ENCODE peak calls at places on chromosome 1, in seven cellular contexts. V, R, P, G, X, A and U are unnamed samples.

GRCh38 chr1:176942346-176942745 is 222.2 kb downstream of the ASTN1 start:
- DNase-seq in A (no peak), G (no peak), V (no peak), P (no peak), R (no peak), X (no peak), U (no peak)

GRCh38 chr1:209367031-209367813 is 216.3 kb upstream of the CAMK1G start:
- DNase-seq in P (no peak), A (no peak), V (no peak), R (no peak), G (no peak), X (no peak), U (no peak)

GRCh38 chr1:227891223-227891954 is 56.3 kb downstream of the WNT9A start:
- DNase-seq in A (no peak), G (peak; percentile 3), P (no peak), V (no peak), X (no peak), R (no peak), U (peak; percentile 10)

GRCh38 chr1:40383095-40383487 is 9.6 kb downstream of the SMAP2 start:
- DNase-seq in G (no peak), V (no peak), X (no peak), P (no peak), R (no peak), A (no peak), U (no peak)

GRCh38 chr1:234963904-234964702 is 164.5 kb downstream of the TOMM20 start:
- DNase-seq in G (no peak), X (no peak), P (no peak), A (no peak), R (no peak), V (no peak), U (no peak)

GRCh38 chr1:43431676-43432075 is 22.1 kb downstream of the HYI start:
- DNase-seq in P (no peak), G (no peak), V (peak; percentile 49), X (no peak), A (no peak), R (no peak), U (no peak)

GRCh38 chr1:207941664-207942063 is 30.7 kb upstream of the CD34 start:
- DNase-seq in G (peak; percentile 46), P (no peak), V (peak; percentile 92), R (peak; percentile 67), X (no peak), A (peak; percentile 80), U (peak; percentile 87)

GRCh38 chr1:204410764-204411450 is 710 bp downstream of the PPP1R15B start:
- DNase-seq in P (peak; percentile 66), A (peak; percentile 35), G (peak; percentile 62), X (peak; percentile 27), R (peak; percentile 67), V (peak; percentile 86), U (peak; percentile 53)

GRCh38 chr1:181166377-181167196 is 78.1 kb downstream of the IER5 start:
- DNase-seq in R (peak; percentile 83), V (no peak), X (peak; percentile 67), A (peak; percentile 81), G (peak; percentile 74), P (peak; percentile 84), U (no peak)

GRCh38 chr1:105793541-105794146 is 1262.8 kb upstream of the PRMT6 start:
- DNase-seq in G (peak; percentile 27), X (peak; percentile 7), P (peak; percentile 54), V (no peak), A (no peak), R (peak; percentile 36), U (no peak)

GRCh38 chr1:78490861-78491310 is at the start of gene PTGFR:
- DNase-seq in P (no peak), X (peak; percentile 41), A (peak; percentile 55), V (peak; percentile 69), R (peak; percentile 44), G (no peak), U (no peak)
- TF ChIP-seq POLR2A in P (no peak), X (peak; percentile 71), A (peak; percentile 35), V (no peak), R (no peak), G (no peak), U (no peak)

GRCh38 chr1:159951551-159951950 is 2.5 kb downstream of the SLAMF9 start:
- DNase-seq in G (no peak), A (no peak), P (no peak), X (no peak), V (no peak), R (no peak), U (no peak)
- TF ChIP-seq POLR2A in G (no peak), A (no peak), P (no peak), X (no peak), V (no peak), R (no peak), U (no peak)

GRCh38 chr1:214720561-214720960 is 117.6 kb downstream of the CENPF start:
- DNase-seq in V (no peak), X (no peak), P (no peak), A (no peak), G (no peak), R (no peak), U (no peak)

GRCh38 chr1:214715126-214715525 is 112.1 kb downstream of the CENPF start:
- DNase-seq in V (no peak), P (no peak), G (no peak), R (no peak), X (no peak), A (no peak), U (no peak)

GRCh38 chr1:214717323-214717722 is 114.3 kb downstream of the CENPF start:
- DNase-seq in P (no peak), G (no peak), V (no peak), X (no peak), R (no peak), A (no peak), U (no peak)

GRCh38 chr1:214719207-214719606 is 116.2 kb downstream of the CENPF start:
- DNase-seq in X (no peak), P (no peak), A (no peak), R (no peak), V (no peak), G (no peak), U (no peak)

GRCh38 chr1:214718724-214719123 is 115.7 kb downstream of the CENPF start:
- DNase-seq in X (no peak), A (no peak), G (no peak), V (no peak), R (no peak), P (no peak), U (no peak)
- TF ChIP-seq POLR2A in X (no peak), A (no peak), G (no peak), V (no peak), R (no peak), P (no peak), U (no peak)

GRCh38 chr1:111748618-111749337 is 6.9 kb upstream of the DDX20 start:
- DNase-seq in X (no peak), R (no peak), A (no peak), G (no peak), P (peak; percentile 31), V (no peak), U (no peak)

GRCh38 chr1:111755321-111756123 is at the start of gene DDX20:
- DNase-seq in A (peak; percentile 84), V (peak; percentile 96), P (peak; percentile 96), R (peak; percentile 93), X (peak; percentile 85), G (peak; percentile 95), U (peak; percentile 95)

GRCh38 chr1:111750856-111751255 is 4.8 kb upstream of the DDX20 start:
- DNase-seq in G (no peak), P (no peak), V (no peak), X (no peak), A (no peak), R (no peak), U (no peak)

GRCh38 chr1:111754964-111755320 is 759 bp upstream of the DDX20 start:
- DNase-seq in R (peak; percentile 44), A (peak; percentile 36), V (no peak), X (peak; percentile 64), P (peak; percentile 84), G (peak; percentile 49), U (peak; percentile 67)

DNA sequence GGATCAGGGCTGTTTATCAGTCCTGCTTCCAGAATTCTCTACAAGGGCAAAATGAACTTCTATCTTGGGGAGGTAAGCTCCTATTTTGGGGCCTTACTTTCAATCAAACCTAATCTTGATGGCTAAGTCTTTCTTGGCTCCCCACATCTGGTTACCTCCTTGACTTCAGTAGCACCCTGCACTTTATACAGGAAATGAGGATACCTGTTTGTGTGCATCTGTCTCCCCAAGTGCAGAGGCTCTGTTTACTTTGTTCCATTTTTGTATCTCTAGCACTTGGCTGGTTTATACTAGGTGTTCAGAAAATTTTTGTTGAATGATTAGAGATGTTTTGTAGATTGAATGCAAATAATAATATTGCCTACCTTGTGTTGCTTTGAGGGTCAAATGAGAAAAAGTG is 3.5 kb upstream of the DDX20 start:
- DNase-seq in V (no peak), A (no peak), X (no peak), P (no peak), G (no peak), R (no peak), U (no peak)
- TF ChIP-seq POLR2A in V (no peak), A (no peak), X (no peak), P (no peak), G (no peak), R (no peak), U (no peak)

GRCh38 chr1:15137807-15138206 is 15.7 kb upstream of the TMEM51 start:
- DNase-seq in X (no peak), R (peak; percentile 66), A (no peak), V (no peak), P (no peak), G (no peak), U (no peak)
- TF ChIP-seq POLR2A in X (no peak), R (no peak), A (no peak), V (no peak), P (no peak), G (no peak), U (no peak)

DNA sequence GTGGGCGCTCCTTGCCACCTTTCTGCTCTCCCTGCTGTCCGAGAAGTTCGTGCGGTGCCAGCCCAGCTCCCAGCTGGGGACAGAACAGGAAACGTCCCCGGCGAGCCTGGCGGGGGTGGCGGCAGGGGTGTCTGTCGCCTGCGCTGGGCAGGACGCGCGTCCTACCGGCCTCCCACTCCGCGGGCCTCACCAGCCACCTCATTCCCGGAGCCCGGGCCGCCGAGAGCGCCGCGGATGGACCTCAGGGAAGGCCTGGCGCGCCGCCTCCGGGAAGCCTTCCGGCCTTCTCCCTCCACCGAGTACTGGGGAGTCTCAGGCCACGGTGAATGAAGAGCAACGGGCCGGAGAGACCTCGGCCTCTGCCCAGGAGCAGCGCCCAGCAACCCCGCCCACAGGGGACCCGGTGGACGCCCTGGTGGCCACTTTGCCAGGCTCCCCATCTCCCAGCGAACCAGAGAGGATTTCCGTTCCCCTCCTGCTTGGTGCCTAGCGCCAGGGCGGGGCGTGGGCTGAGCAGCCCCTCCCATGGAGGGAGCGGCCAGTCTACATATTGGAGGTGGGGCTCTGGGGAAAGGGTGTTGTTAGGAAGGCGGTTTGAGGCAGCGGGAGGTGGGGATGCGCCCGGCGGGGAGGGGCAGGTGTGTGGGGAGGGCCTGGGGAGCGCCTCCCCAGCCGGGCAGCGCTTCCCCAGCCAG is 9.5 kb upstream of the TNFRSF14 start:
- DNase-seq in V (peak; percentile 93), A (peak; percentile 81), R (peak; percentile 87), G (peak; percentile 95), X (peak; percentile 93), P (peak; percentile 95), U (peak; percentile 89)
- TF ChIP-seq POLR2A in V (no peak), A (peak; percentile 47), R (no peak), G (peak; percentile 48), X (peak; percentile 44), P (peak; percentile 55), U (no peak)

GRCh38 chr1:2300851-2301606 is 72.9 kb downstream of the SKI start:
- DNase-seq in V (no peak), A (peak; percentile 82), P (peak; percentile 93), R (peak; percentile 76), X (no peak), G (peak; percentile 86), U (peak; percentile 93)
- TF ChIP-seq POLR2A in V (no peak), A (no peak), P (no peak), R (no peak), X (no peak), G (peak; percentile 37), U (no peak)